ENCODE peak calls at places on chromosomes 2 and 18, in four cellular contexts. U is IMR-90, S is H1, V is neuronal stem cell. M is an unnamed sample.

GRCh38 chr2:234588054-234588430 is 91.2 kb upstream of the ARL4C start:
- DNase-seq in U (no peak), S (no peak), V (no peak), M (no peak)

GRCh38 chr2:44686561-44686960 is 254.9 kb upstream of the SIX3 start:
- DNase-seq in U (peak), S (no peak), V (no peak), M (peak)

GRCh38 chr18:48157956-48158355 is 227.5 kb upstream of the SMAD2 start:
- DNase-seq in U (no peak), S (no peak), V (no peak), M (no peak)

GRCh38 chr2:203705184-203705583 is 1.3 kb upstream of the CD28 start:
- DNase-seq in U (no peak), S (no peak), V (no peak), M (no peak)

GRCh38 chr2:182368446-182368845 is 58.4 kb downstream of the PDE1A start:
- DNase-seq in U (peak), S (no peak), V (no peak), M (no peak)

GRCh38 chr2:217712431-217712830 is 290.4 kb downstream of the TNS1 start:
- DNase-seq in U (no peak), S (no peak), V (no peak), M (no peak)

GRCh38 chr18:14925281-14925709 is 177.3 kb downstream of the ANKRD30B start:
- DNase-seq in U (no peak), S (no peak), V (no peak), M (no peak)

GRCh38 chr2:171095014-171095582 is 65.6 kb downstream of the TLK1 start:
- DNase-seq in U (no peak), S (no peak), V (no peak), M (no peak)

GRCh38 chr18:36325846-36326245 is 28.3 kb downstream of the FHOD3 start:
- DNase-seq in U (no peak), S (no peak), V (no peak), M (no peak)

GRCh38 chr2:68561372-68561771 is 82.0 kb upstream of the PROKR1 start:
- DNase-seq in U (no peak), S (no peak), V (no peak), M (no peak)

GRCh38 chr2:16272038-16272788 is 331.9 kb downstream of the MYCN start:
- DNase-seq in U (no peak), S (no peak), V (no peak), M (no peak)

GRCh38 chr2:157443795-157444642 is at the start of gene CYTIP:
- DNase-seq in U (no peak), S (no peak), V (no peak), M (peak)

GRCh38 chr18:49846718-49847470 is 33.6 kb upstream of the ACAA2 start:
- DNase-seq in U (no peak), S (no peak), V (no peak), M (no peak)

GRCh38 chr2:176161817-176162626 is 4.9 kb downstream of the HOXD3 start:
- DNase-seq in U (peak), S (no peak), V (no peak), M (no peak)

GRCh38 chr2:66494708-66495107 is 59.8 kb downstream of the MEIS1 start:
- DNase-seq in U (peak), S (no peak), V (no peak), M (no peak)

GRCh38 chr2:236794558-236794957 is 224.9 kb downstream of the ACKR3 start:
- DNase-seq in U (no peak), S (no peak), V (no peak), M (no peak)

GRCh38 chr2:234497592-234498023 is 727 bp upstream of the ARL4C start:
- DNase-seq in U (no peak), S (no peak), V (no peak), M (no peak)

GRCh38 chr2:111048856-111049551 is 71.7 kb upstream of the BCL2L11 start:
- DNase-seq in U (no peak), S (no peak), V (no peak), M (no peak)
- H2BK5ac ChIP-seq in U (no peak), S (no peak), V (no peak), M (no peak)

DNA sequence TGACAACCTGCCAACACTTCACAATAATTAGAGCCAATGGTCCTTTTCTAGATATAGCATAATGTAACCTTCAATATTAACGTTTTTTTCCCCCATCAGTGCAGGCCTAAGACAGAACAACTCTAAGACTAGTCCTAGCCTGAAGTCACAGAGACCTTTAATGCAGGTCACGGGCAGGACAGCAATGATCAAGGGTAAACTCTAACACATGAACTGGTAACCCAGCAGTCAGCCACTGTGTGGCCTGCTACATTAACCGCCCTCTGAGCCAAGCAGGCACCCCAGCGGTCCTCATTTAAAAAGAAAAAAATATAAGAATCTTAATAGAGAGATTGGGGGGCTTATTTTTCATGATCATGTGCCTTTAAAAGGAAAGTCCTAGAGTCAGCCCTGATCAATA is 290.6 kb downstream of the AFF3 start:
- DNase-seq in U (no peak), S (no peak), V (no peak), M (no peak)
- H2BK5ac ChIP-seq in U (peak), S (no peak), V (no peak), M (no peak)

GRCh38 chr2:231614559-231615057 is 21.9 kb downstream of the TEX44 start:
- DNase-seq in U (no peak), S (peak), V (no peak), M (no peak)
- H2BK5ac ChIP-seq in U (peak), S (peak), V (peak), M (peak)

GRCh38 chr2:9655441-9656269 is 24.9 kb upstream of the YWHAQ start:
- DNase-seq in U (peak), S (no peak), V (no peak), M (peak)

GRCh38 chr2:9658972-9659371 is 28.2 kb upstream of the YWHAQ start:
- DNase-seq in U (peak), S (no peak), V (no peak), M (peak)

GRCh38 chr2:9657731-9658130 is 26.9 kb upstream of the YWHAQ start:
- DNase-seq in U (no peak), S (no peak), V (no peak), M (no peak)

GRCh38 chr2:9656270-9656766 is 25.5 kb upstream of the YWHAQ start:
- DNase-seq in U (peak), S (no peak), V (no peak), M (peak)

GRCh38 chr2:9657083-9657482 is 26.3 kb upstream of the YWHAQ start:
- DNase-seq in U (no peak), S (no peak), V (no peak), M (no peak)
- H2BK5ac ChIP-seq in U (peak), S (no peak), V (no peak), M (no peak)

DNA sequence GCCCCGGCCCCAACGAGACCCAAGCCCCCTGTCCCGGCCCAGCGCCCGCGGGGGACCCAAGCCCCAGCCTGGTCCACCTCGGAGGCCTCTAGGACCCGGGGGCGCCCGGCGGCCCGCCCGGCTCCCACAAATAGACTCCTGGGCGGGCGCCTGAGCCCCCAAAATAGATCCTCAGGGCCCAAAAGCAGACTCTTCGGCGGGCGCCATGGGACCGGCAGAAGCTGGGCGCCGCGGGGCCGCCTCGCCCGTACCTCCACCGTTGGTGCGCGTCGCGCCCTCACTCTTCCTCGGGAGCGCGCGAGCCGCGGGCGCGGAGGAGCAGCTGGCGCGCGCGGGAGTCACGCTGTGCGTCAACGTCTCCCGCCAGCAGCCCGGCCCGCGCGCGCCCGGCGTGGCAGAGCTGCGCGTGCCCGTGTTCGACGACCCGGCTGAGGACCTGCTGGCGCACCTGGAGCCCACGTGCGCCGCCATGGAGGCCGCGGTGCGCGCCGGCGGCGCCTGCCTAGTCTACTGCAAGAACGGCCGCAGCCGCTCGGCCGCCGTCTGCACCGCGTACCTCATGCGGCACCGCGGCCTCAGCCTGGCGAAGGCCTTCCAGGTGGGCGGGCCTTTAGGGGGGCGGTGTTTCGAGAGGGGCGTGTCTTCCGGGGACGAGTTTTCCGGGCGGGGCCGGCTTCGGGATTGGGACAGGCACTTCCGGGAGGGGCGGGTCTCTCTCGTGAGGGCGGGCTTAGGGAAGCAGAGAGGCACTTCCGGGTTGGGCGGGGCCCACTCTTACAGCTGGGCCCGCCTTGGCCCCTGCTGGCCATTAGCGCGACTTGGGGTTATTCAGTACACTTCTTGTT is 545 bp downstream of the DUSP28 start:
- DNase-seq in U (peak), S (peak), V (peak), M (peak)
- H2BK5ac ChIP-seq in U (peak), S (no peak), V (peak), M (peak)

GRCh38 chr2:75054296-75054695 is 95.9 kb downstream of the POLE4 start:
- DNase-seq in U (no peak), S (no peak), V (no peak), M (no peak)

GRCh38 chr2:75053484-75054112 is 95.2 kb downstream of the POLE4 start:
- DNase-seq in U (peak), S (peak), V (peak), M (peak)

GRCh38 chr2:75055820-75056675 is 97.6 kb downstream of the POLE4 start:
- DNase-seq in U (peak), S (peak), V (no peak), M (no peak)

DNA sequence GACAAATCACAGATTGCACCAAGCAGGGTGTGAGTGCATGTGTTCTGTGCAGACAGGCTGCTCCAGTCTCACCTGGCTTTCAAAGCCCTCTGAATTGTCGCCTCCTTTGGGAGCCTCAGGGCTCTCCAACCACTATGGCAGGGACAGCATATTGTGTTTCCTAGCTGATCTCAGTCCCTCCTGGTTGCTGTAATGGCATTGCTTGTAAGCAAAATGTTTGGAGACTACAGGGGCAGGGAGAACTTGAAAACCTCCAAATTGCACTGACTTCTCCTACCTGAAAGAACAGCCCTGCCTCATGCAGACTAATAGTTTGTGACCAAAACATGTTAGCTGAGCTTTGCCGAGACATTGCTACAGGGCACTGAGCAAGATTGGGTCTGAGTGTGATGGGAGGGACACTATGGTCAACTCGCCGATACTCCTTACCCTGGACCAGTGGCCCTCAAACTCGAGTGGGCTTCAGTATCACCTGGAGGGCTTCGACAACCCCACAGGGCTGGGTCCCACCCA is 96.9 kb downstream of the POLE4 start:
- DNase-seq in U (no peak), S (no peak), V (no peak), M (no peak)
- H2BK5ac ChIP-seq in U (no peak), S (peak), V (no peak), M (no peak)

GRCh38 chr2:78757191-78757590 is 268.3 kb upstream of the REG3G start:
- DNase-seq in U (no peak), S (no peak), V (no peak), M (no peak)
- H2BK5ac ChIP-seq in U (no peak), S (no peak), V (no peak), M (no peak)